ENCODE peak calls at places on chromosomes 6 and 20, in five cellular contexts. L, Z, M, T and G are unnamed samples.

GRCh38 chr20:41072099-41072798 is 43.6 kb downstream of the TOP1 start:
- DNase-seq in L (no peak), Z (no peak), M (no peak), T (no peak), G (peak)

GRCh38 chr6:146928503-146928902 is 275.7 kb upstream of the STXBP5 start:
- DNase-seq in L (no peak), Z (no peak), M (no peak), T (no peak), G (no peak)

GRCh38 chr6:18632670-18633410 is 245.7 kb downstream of the RNF144B start:
- DNase-seq in L (no peak), Z (no peak), M (no peak), T (no peak), G (no peak)

GRCh38 chr6:69061066-69061465 is 426.0 kb downstream of the ADGRB3 start:
- DNase-seq in L (no peak), Z (no peak), M (no peak), T (no peak), G (no peak)

GRCh38 chr6:38099211-38099610 is 279.7 kb downstream of the ZFAND3 start:
- DNase-seq in L (no peak), Z (no peak), M (no peak), T (no peak), G (no peak)

GRCh38 chr20:33211817-33212424 is 5.2 kb upstream of the BPIFA3 start:
- DNase-seq in L (no peak), Z (peak), M (no peak), T (peak), G (no peak)

GRCh38 chr6:150152891-150153876 is 10.3 kb downstream of the PPP1R14C start:
- DNase-seq in L (no peak), Z (no peak), M (no peak), T (no peak), G (no peak)

GRCh38 chr6:47144306-47144705 is 102.2 kb upstream of the ADGRF1 start:
- DNase-seq in L (no peak), Z (no peak), M (no peak), T (no peak), G (no peak)

GRCh38 chr6:169034523-169035167 is 219.0 kb downstream of the THBS2 start:
- DNase-seq in L (no peak), Z (no peak), M (no peak), T (no peak), G (no peak)

GRCh38 chr6:116280161-116280959 is 630 bp upstream of the TSPYL1 start:
- DNase-seq in L (no peak), Z (no peak), M (no peak), T (no peak), G (no peak)

GRCh38 chr6:100435299-100435698 is 29.4 kb downstream of the SIM1 start:
- DNase-seq in L (no peak), Z (no peak), M (no peak), T (no peak), G (no peak)

GRCh38 chr6:149363154-149363553 is 36.9 kb upstream of the SUMO4 start:
- DNase-seq in L (no peak), Z (no peak), M (no peak), T (no peak), G (no peak)

GRCh38 chr6:112037783-112038216 is 16.1 kb upstream of the CCN6 start:
- DNase-seq in L (peak), Z (no peak), M (no peak), T (no peak), G (peak)

GRCh38 chr20:54078296-54078695 is 7.9 kb upstream of the BCAS1 start:
- DNase-seq in L (no peak), Z (no peak), M (no peak), T (no peak), G (no peak)

GRCh38 chr20:44324343-44324742 is 12.5 kb upstream of the R3HDML start:
- DNase-seq in L (no peak), Z (no peak), M (no peak), T (no peak), G (no peak)

GRCh38 chr20:50256577-50256976 is 65.9 kb downstream of the CEBPB start:
- DNase-seq in L (no peak), Z (no peak), M (no peak), T (no peak), G (no peak)

GRCh38 chr6:35725721-35726438 is 11.0 kb upstream of the ARMC12 start:
- DNase-seq in L (peak), Z (no peak), M (no peak), T (no peak), G (peak)

GRCh38 chr20:21096321-21097043 is 9.7 kb downstream of the LINC00237 start:
- DNase-seq in L (no peak), Z (peak), M (no peak), T (no peak), G (no peak)

GRCh38 chr6:155174576-155175174 is 89.1 kb upstream of the CLDN20 start:
- DNase-seq in L (peak), Z (peak), M (peak), T (peak), G (peak)

GRCh38 chr6:130322673-130323268 is 43.0 kb upstream of the TMEM200A start:
- DNase-seq in L (peak), Z (peak), M (peak), T (peak), G (no peak)

GRCh38 chr6:43275782-43276179 is 22.3 kb upstream of the SLC22A7 start:
- DNase-seq in L (no peak), Z (no peak), M (no peak), T (no peak), G (no peak)

GRCh38 chr6:162181741-162182401 is 545.7 kb downstream of the PRKN start:
- DNase-seq in L (no peak), Z (no peak), M (no peak), T (no peak), G (no peak)

GRCh38 chr6:100317031-100317430 is 147.7 kb downstream of the SIM1 start:
- DNase-seq in L (no peak), Z (no peak), M (no peak), T (no peak), G (no peak)

GRCh38 chr20:45406260-45407066 is 1.6 kb upstream of the DBNDD2 start:
- DNase-seq in L (peak), Z (peak), M (peak), T (peak), G (peak)

GRCh38 chr20:38651562-38651961 is 50.0 kb downstream of the ARHGAP40 start:
- DNase-seq in L (no peak), Z (no peak), M (no peak), T (no peak), G (no peak)

GRCh38 chr6:69179681-69180080 is 544.6 kb downstream of the ADGRB3 start:
- DNase-seq in L (no peak), Z (no peak), M (no peak), T (no peak), G (no peak)

GRCh38 chr20:31704225-31705119 is 18.2 kb downstream of the BCL2L1 start:
- DNase-seq in L (no peak), Z (no peak), M (no peak), T (no peak), G (no peak)

GRCh38 chr6:112941613-112942012 is 594.5 kb downstream of the RFPL4B start:
- DNase-seq in L (no peak), Z (no peak), M (no peak), T (no peak), G (no peak)

GRCh38 chr6:45966797-45967196 is 48.9 kb downstream of the CLIC5 start:
- DNase-seq in L (no peak), Z (no peak), M (no peak), T (no peak), G (no peak)

GRCh38 chr6:41451039-41451438 is 95.1 kb upstream of the FOXP4 start:
- DNase-seq in L (no peak), Z (no peak), M (no peak), T (no peak), G (no peak)

GRCh38 chr6:20564269-20564668 is 30.0 kb downstream of the CDKAL1 start:
- DNase-seq in L (no peak), Z (no peak), M (no peak), T (no peak), G (no peak)